ENCODE peak calls at places on chromosomes 16 and 17, in five cellular contexts. One of them, this sample, is unnamed.

GRCh38 chr16:23595246-23595950 is 718 bp downstream of the NDUFAB1 start:
- DNase-seq in GM20000: no peak
- DNase-seq in mesothelial cell of epicardium: peak
- DNase-seq in HEK293T: no peak
- DNase-seq in A549: no peak
- DNase-seq in this sample: peak

GRCh38 chr17:36594626-36595401 is 3.1 kb downstream of the DHRS11 start:
- DNase-seq in A549: no peak
- DNase-seq in GM20000: no peak
- DNase-seq in mesothelial cell of epicardium: no peak
- DNase-seq in HEK293T: no peak
- DNase-seq in this sample: no peak

GRCh38 chr17:50049636-50050035 is 6.3 kb upstream of the ITGA3 start:
- DNase-seq in mesothelial cell of epicardium: no peak
- DNase-seq in GM20000: no peak
- DNase-seq in A549: peak
- DNase-seq in HEK293T: no peak
- DNase-seq in this sample: no peak

GRCh38 chr16:54940279-54940604 is 9.6 kb downstream of the IRX5 start:
- DNase-seq in A549: no peak
- DNase-seq in HEK293T: no peak
- DNase-seq in GM20000: no peak
- DNase-seq in mesothelial cell of epicardium: no peak
- DNase-seq in this sample: no peak

GRCh38 chr17:75388476-75389030 is 16.9 kb downstream of the GRB2 start:
- DNase-seq in A549: no peak
- DNase-seq in GM20000: no peak
- DNase-seq in mesothelial cell of epicardium: no peak
- DNase-seq in HEK293T: no peak
- DNase-seq in this sample: no peak

GRCh38 chr16:11395008-11395948 is 50.0 kb downstream of the RMI2 start:
- DNase-seq in mesothelial cell of epicardium: no peak
- DNase-seq in HEK293T: no peak
- DNase-seq in A549: no peak
- DNase-seq in GM20000: no peak
- DNase-seq in this sample: no peak

GRCh38 chr16:18048858-18049257 is 287.7 kb downstream of the NPIPA8 start:
- DNase-seq in mesothelial cell of epicardium: no peak
- DNase-seq in HEK293T: no peak
- DNase-seq in GM20000: no peak
- DNase-seq in A549: no peak
- DNase-seq in this sample: no peak

GRCh38 chr17:41185001-41185400 is 290 bp upstream of the KRTAP4-1 start:
- DNase-seq in A549: no peak
- DNase-seq in HEK293T: no peak
- DNase-seq in mesothelial cell of epicardium: no peak
- DNase-seq in GM20000: no peak
- DNase-seq in this sample: no peak

GRCh38 chr16:21717608-21718007 is 53.8 kb downstream of the OTOA start:
- DNase-seq in mesothelial cell of epicardium: no peak
- DNase-seq in A549: no peak
- DNase-seq in HEK293T: no peak
- DNase-seq in GM20000: no peak
- DNase-seq in this sample: no peak

GRCh38 chr16:50169555-50170096 is 16.5 kb downstream of the TENT4B start:
- DNase-seq in HEK293T: no peak
- DNase-seq in mesothelial cell of epicardium: no peak
- DNase-seq in GM20000: no peak
- DNase-seq in A549: no peak
- DNase-seq in this sample: no peak

GRCh38 chr16:30356401-30357084 is 1.4 kb upstream of the CD2BP2 start:
- DNase-seq in GM20000: no peak
- DNase-seq in A549: no peak
- DNase-seq in HEK293T: no peak
- DNase-seq in mesothelial cell of epicardium: no peak
- DNase-seq in this sample: no peak

GRCh38 chr17:40596261-40596919 is 31.1 kb upstream of the CCR7 start:
- DNase-seq in A549: peak
- DNase-seq in mesothelial cell of epicardium: no peak
- DNase-seq in GM20000: no peak
- DNase-seq in HEK293T: no peak
- DNase-seq in this sample: no peak

GRCh38 chr16:86072328-86073102 is 173.6 kb downstream of the IRF8 start:
- DNase-seq in A549: peak
- DNase-seq in GM20000: peak
- DNase-seq in mesothelial cell of epicardium: peak
- DNase-seq in HEK293T: peak
- DNase-seq in this sample: peak

GRCh38 chr16:75264999-75265910 is 13.8 kb upstream of the BCAR1 start:
- DNase-seq in GM20000: no peak
- DNase-seq in mesothelial cell of epicardium: peak
- DNase-seq in HEK293T: peak
- DNase-seq in A549: no peak
- DNase-seq in this sample: no peak

GRCh38 chr16:57150682-57151330 is 35.0 kb downstream of the PSME3IP1 start:
- DNase-seq in A549: no peak
- DNase-seq in mesothelial cell of epicardium: no peak
- DNase-seq in HEK293T: no peak
- DNase-seq in GM20000: no peak
- DNase-seq in this sample: no peak

GRCh38 chr17:45020354-45021138 is 30.9 kb downstream of the DCAKD start:
- DNase-seq in GM20000: no peak
- DNase-seq in mesothelial cell of epicardium: no peak
- DNase-seq in A549: no peak
- DNase-seq in HEK293T: no peak
- DNase-seq in this sample: no peak

GRCh38 chr16:16071631-16072244 is 122.3 kb downstream of the ABCC1 start:
- DNase-seq in A549: no peak
- DNase-seq in mesothelial cell of epicardium: no peak
- DNase-seq in HEK293T: no peak
- DNase-seq in GM20000: no peak
- DNase-seq in this sample: no peak

GRCh38 chr17:61294777-61295176 is 104.9 kb upstream of the TBX2 start:
- DNase-seq in A549: peak
- DNase-seq in mesothelial cell of epicardium: peak
- DNase-seq in HEK293T: no peak
- DNase-seq in GM20000: no peak
- DNase-seq in this sample: no peak

GRCh38 chr17:17760872-17761550 is 75.8 kb downstream of the SREBF1 start:
- DNase-seq in GM20000: no peak
- DNase-seq in HEK293T: no peak
- DNase-seq in mesothelial cell of epicardium: no peak
- DNase-seq in A549: no peak
- DNase-seq in this sample: no peak

GRCh38 chr16:50050802-50051201 is 15.0 kb upstream of the HEATR3 start:
- DNase-seq in HEK293T: no peak
- DNase-seq in GM20000: no peak
- DNase-seq in mesothelial cell of epicardium: no peak
- DNase-seq in A549: no peak
- DNase-seq in this sample: no peak

GRCh38 chr17:50950002-50950877 is 84.1 kb upstream of the TOB1 start:
- DNase-seq in GM20000: peak
- DNase-seq in HEK293T: peak
- DNase-seq in A549: peak
- DNase-seq in mesothelial cell of epicardium: peak
- DNase-seq in this sample: peak

This sample was measured in HuH-7.